ENCODE peak calls at places on chromosome 11, in five cellular contexts. One of them, this sample, is unnamed.

GRCh38 chr11:36095716-36096115 is 151.9 kb downstream of the LDLRAD3 start:
- DNase-seq in HTR-8/SVneo: no peak
- DNase-seq in NCI-H510A: no peak
- DNase-seq in IMR-90: no peak
- DNase-seq in right lobe of liver: no peak
- DNase-seq in this sample: no peak

GRCh38 chr11:75325713-75326438 is 25.6 kb downstream of the ARRB1 start:
- DNase-seq in HTR-8/SVneo: peak
- DNase-seq in right lobe of liver: no peak
- DNase-seq in IMR-90: peak
- DNase-seq in NCI-H510A: no peak
- DNase-seq in this sample: no peak

GRCh38 chr11:115051938-115052590 is 373.7 kb downstream of the NXPE2 start:
- DNase-seq in right lobe of liver: no peak
- DNase-seq in HTR-8/SVneo: no peak
- DNase-seq in NCI-H510A: no peak
- DNase-seq in IMR-90: no peak
- DNase-seq in this sample: no peak

GRCh38 chr11:118651820-118652219 is 27.6 kb downstream of the TREH start:
- DNase-seq in HTR-8/SVneo: no peak
- DNase-seq in IMR-90: no peak
- DNase-seq in NCI-H510A: no peak
- DNase-seq in right lobe of liver: no peak
- DNase-seq in this sample: no peak

GRCh38 chr11:57751676-57752253 is at the start of gene BTBD18:
- DNase-seq in right lobe of liver: no peak
- DNase-seq in IMR-90: peak
- DNase-seq in HTR-8/SVneo: peak
- DNase-seq in NCI-H510A: peak
- DNase-seq in this sample: no peak

GRCh38 chr11:46920709-46921108 is 2.4 kb upstream of the LRP4 start:
- DNase-seq in right lobe of liver: no peak
- DNase-seq in HTR-8/SVneo: peak
- DNase-seq in NCI-H510A: no peak
- DNase-seq in IMR-90: peak
- DNase-seq in this sample: no peak

GRCh38 chr11:134614141-134614540 is 202.1 kb upstream of the B3GAT1 start:
- DNase-seq in NCI-H510A: no peak
- DNase-seq in HTR-8/SVneo: no peak
- DNase-seq in right lobe of liver: no peak
- DNase-seq in IMR-90: no peak
- DNase-seq in this sample: no peak

GRCh38 chr11:91435694-91436375 is 788.8 kb upstream of the FAT3 start:
- DNase-seq in HTR-8/SVneo: no peak
- DNase-seq in right lobe of liver: no peak
- DNase-seq in NCI-H510A: no peak
- DNase-seq in IMR-90: no peak
- DNase-seq in this sample: no peak

GRCh38 chr11:10076458-10077141 is 217.4 kb downstream of the SBF2 start:
- DNase-seq in NCI-H510A: no peak
- DNase-seq in IMR-90: peak
- DNase-seq in HTR-8/SVneo: peak
- DNase-seq in right lobe of liver: peak
- DNase-seq in this sample: no peak

GRCh38 chr11:111059726-111060125 is 185.8 kb upstream of the POU2AF2 start:
- DNase-seq in IMR-90: peak
- DNase-seq in NCI-H510A: no peak
- DNase-seq in HTR-8/SVneo: no peak
- DNase-seq in right lobe of liver: no peak
- DNase-seq in this sample: no peak

GRCh38 chr11:103631841-103632240 is 404.6 kb upstream of the DDI1 start:
- DNase-seq in right lobe of liver: no peak
- DNase-seq in IMR-90: no peak
- DNase-seq in HTR-8/SVneo: no peak
- DNase-seq in NCI-H510A: no peak
- DNase-seq in this sample: no peak

GRCh38 chr11:17369685-17370243 is 18.2 kb downstream of the NCR3LG1 start:
- DNase-seq in HTR-8/SVneo: no peak
- DNase-seq in IMR-90: no peak
- DNase-seq in right lobe of liver: no peak
- DNase-seq in NCI-H510A: no peak
- DNase-seq in this sample: no peak

GRCh38 chr11:114147389-114148382 is 88.2 kb downstream of the ZBTB16 start:
- DNase-seq in HTR-8/SVneo: no peak
- DNase-seq in right lobe of liver: no peak
- DNase-seq in NCI-H510A: no peak
- DNase-seq in IMR-90: no peak
- DNase-seq in this sample: no peak

GRCh38 chr11:112852141-112852853 is 108.9 kb upstream of the NCAM1 start:
- DNase-seq in NCI-H510A: no peak
- DNase-seq in HTR-8/SVneo: no peak
- DNase-seq in IMR-90: no peak
- DNase-seq in right lobe of liver: no peak
- DNase-seq in this sample: no peak

GRCh38 chr11:68956142-68956541 is 24.6 kb downstream of the MRGPRD start:
- DNase-seq in IMR-90: no peak
- DNase-seq in right lobe of liver: no peak
- DNase-seq in NCI-H510A: no peak
- DNase-seq in HTR-8/SVneo: no peak
- DNase-seq in this sample: peak

GRCh38 chr11:47104337-47104950 is 72.2 kb downstream of the ARFGAP2 start:
- DNase-seq in IMR-90: peak
- DNase-seq in HTR-8/SVneo: no peak
- DNase-seq in NCI-H510A: no peak
- DNase-seq in right lobe of liver: no peak
- DNase-seq in this sample: no peak